ENCODE peak calls at places on chromosomes 7 and 10, in four cellular contexts. S, X, Z and A are unnamed samples.

GRCh38 chr7:135991322-135991721 is 14.2 kb upstream of the MTPN start:
- DNase-seq in S (no peak), X (no peak), Z (no peak), A (no peak)

GRCh38 chr7:142463401-142463850 is 205.6 kb upstream of the PRSS58 start:
- DNase-seq in S (no peak), X (peak), Z (no peak), A (no peak)

GRCh38 chr10:123266981-123267380 is 112.8 kb downstream of the BUB3 start:
- DNase-seq in S (no peak), X (no peak), Z (no peak), A (no peak)

GRCh38 chr7:151792011-151792410 is 84.9 kb downstream of the PRKAG2 start:
- DNase-seq in S (no peak), X (no peak), Z (no peak), A (no peak)

GRCh38 chr7:74476546-74477095 is 22.9 kb downstream of the GTF2IRD1 start:
- DNase-seq in S (no peak), X (no peak), Z (no peak), A (no peak)

GRCh38 chr7:28041508-28042314 is 138.9 kb downstream of the JAZF1 start:
- DNase-seq in S (no peak), X (peak), Z (no peak), A (no peak)

GRCh38 chr10:17954856-17955255 is 3.1 kb downstream of the SLC39A12 start:
- DNase-seq in S (no peak), X (no peak), Z (no peak), A (no peak)

GRCh38 chr7:158924956-158925355 is 68.6 kb downstream of the DYNC2I1 start:
- DNase-seq in S (no peak), X (no peak), Z (no peak), A (no peak)

GRCh38 chr10:94358480-94358879 is 4.3 kb downstream of the NOC3L start:
- DNase-seq in S (no peak), X (no peak), Z (no peak), A (no peak)

GRCh38 chr7:86833360-86833759 is 189.7 kb downstream of the GRM3 start:
- DNase-seq in S (peak), X (no peak), Z (no peak), A (no peak)

GRCh38 chr7:73727963-73728362 is 8.5 kb upstream of the STX1A start:
- DNase-seq in S (no peak), X (no peak), Z (no peak), A (no peak)

GRCh38 chr10:51932530-51932929 is 233.1 kb upstream of the CSTF2T start:
- DNase-seq in S (no peak), X (peak), Z (no peak), A (no peak)

GRCh38 chr7:73668103-73668937 is 689 bp downstream of the VPS37D start:
- DNase-seq in S (no peak), X (no peak), Z (no peak), A (no peak)

GRCh38 chr7:57868771-57869483 is 418.9 kb downstream of the ZNF716 start:
- DNase-seq in S (no peak), X (no peak), Z (no peak), A (no peak)

GRCh38 chr7:23072043-23072442 is 33.5 kb upstream of the KLHL7 start:
- DNase-seq in S (no peak), X (no peak), Z (no peak), A (no peak)